ENCODE peak calls at places on chromosomes 2 and 18, in five cellular contexts. C, X, V, B and T are unnamed samples.
A peak's percentile ranks its signal among the peaks of the same experiment; 100 is the strongest.

GRCh38 chr2:75290600-75291140 is 91.3 kb upstream of the TACR1 start:
- DNase-seq in C (no peak), X (no peak), V (no peak), B (no peak), T (no peak)

GRCh38 chr18:26901020-26901419 is 35.5 kb upstream of the AQP4 start:
- DNase-seq in C (no peak), X (no peak), V (no peak), B (no peak), T (no peak)

GRCh38 chr2:13114391-13114790 is 397.7 kb downstream of the TRIB2 start:
- DNase-seq in C (no peak), X (peak; percentile 72), V (no peak), B (no peak), T (no peak)

GRCh38 chr2:24793752-24794477 is 690 bp downstream of the CENPO start:
- DNase-seq in C (peak; percentile 24), X (peak; percentile 25), V (peak; percentile 37), B (no peak), T (no peak)

GRCh38 chr2:45263147-45263546 is 253.9 kb upstream of the SIX2 start:
- DNase-seq in C (no peak), X (no peak), V (no peak), B (no peak), T (no peak)

GRCh38 chr2:156657809-156658208 is 221.6 kb downstream of the GPD2 start:
- DNase-seq in C (no peak), X (peak; percentile 57), V (no peak), B (no peak), T (no peak)

GRCh38 chr18:41942254-41942653 is 12.8 kb upstream of the PIK3C3 start:
- DNase-seq in C (no peak), X (no peak), V (no peak), B (no peak), T (no peak)

GRCh38 chr2:20229322-20230201 is 4.6 kb upstream of the SDC1 start:
- DNase-seq in C (no peak), X (no peak), V (no peak), B (no peak), T (no peak)

DNA sequence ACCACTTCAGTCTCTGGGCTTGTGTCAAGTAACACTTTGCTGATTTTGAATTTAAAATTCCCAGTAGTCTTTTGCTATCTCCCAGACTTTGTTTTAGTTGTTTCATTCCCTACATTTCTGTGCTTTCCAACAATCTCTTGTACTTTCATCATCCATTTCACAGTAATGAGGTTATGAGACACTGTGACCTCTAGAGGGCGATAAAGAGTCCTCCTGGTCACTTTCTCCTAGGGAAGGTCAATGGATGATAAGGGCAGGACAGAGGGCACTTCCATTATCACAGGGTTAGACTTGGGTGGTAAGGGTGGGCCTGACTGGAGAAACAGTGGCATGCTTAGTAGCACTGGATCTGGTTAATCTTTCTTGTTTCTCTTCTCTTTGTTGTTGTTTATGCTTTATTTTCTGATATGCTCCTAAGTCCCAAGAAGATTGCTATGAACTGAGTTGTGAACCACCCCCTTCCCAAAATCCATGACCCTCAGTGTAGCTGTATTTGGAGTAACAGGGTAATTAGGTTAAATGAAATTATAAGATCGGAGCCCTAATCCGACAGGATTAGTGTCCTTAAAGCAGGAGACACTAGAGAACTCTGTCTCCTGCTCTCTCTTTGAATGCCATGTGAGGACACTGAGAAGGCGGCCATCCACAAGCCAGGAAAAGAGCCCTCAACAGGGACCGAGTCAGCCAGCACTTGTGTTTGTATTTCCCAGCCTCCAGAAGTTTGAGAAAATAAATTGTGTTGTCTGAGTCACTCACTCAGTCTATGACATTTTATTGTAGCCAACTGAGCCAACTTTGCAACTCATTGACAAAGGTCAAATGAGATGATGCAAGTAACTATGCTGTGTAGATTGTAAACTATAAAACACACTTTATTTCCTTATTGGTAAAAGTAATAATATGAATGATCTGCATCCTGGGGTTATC is 779.2 kb downstream of the CNTNAP5 start:
- DNase-seq in C (no peak), X (peak; percentile 24), V (peak; percentile 22), B (no peak), T (no peak)
- TF ChIP-seq CTCF in C (peak; percentile 75), X (peak; percentile 47), V (peak; percentile 73), B (no peak), T (no peak)

DNA sequence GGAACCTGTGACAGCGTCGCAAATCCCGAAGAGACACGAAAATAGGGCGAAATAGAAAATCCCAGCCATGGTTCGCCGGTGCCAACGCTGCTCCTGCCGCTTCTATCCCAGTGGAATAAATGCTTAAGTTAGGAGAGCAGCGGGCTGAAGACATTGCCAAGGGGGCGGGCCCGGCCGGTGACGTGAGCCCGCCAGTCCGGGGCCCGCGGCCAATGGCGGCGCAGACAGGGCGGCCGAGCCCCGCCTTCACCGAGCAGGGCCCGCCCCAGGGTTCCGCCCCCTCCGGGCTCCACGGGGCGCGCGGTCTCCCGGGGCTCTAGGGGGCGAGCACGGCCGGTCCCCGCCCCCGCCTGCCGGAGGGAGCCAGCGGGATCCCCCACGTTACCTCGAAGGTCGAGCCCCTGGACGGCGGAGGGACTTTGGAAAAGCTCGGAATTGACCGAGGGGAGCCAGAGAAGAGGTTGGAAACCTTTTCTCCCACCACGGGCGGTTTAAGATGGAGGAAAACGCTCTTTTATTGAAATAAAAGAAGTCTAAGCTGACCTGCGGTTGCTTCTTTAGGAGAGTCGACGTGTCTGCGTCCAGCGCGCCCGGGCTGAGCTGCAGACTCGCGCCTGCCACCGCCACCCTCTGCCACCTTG is at the start of gene EPHA4:
- DNase-seq in C (peak; percentile 81), X (peak; percentile 91), V (peak; percentile 93), B (peak; percentile 81), T (peak; percentile 89)
- TF ChIP-seq CTCF in C (no peak), X (no peak), V (no peak), B (no peak), T (peak; percentile 33)

DNA sequence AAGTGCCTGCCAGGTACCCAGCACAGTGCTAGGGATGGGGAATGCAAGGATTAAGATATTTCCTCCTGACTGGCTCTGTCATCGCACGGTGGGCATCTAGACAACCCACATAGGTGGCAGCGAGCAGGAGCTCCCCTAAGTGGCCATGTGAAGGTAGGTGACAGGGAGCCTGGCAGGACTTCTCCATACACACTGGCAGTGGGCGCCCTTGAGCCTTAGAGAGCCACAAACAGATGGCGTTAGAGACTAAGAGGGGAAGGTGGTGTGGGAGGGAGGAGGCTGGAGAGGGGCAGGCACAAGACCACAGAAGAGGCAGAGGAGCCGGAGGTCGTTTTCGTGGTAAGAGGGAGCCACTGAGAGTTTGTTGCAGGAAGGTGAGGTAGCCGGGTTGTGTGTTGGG is 15.2 kb downstream of the PRELID3A start:
- DNase-seq in C (peak; percentile 36), X (no peak), V (no peak), B (no peak), T (no peak)
- TF ChIP-seq CTCF in C (no peak), X (peak; percentile 19), V (no peak), B (no peak), T (no peak)

GRCh38 chr2:40935349-40935748 is 483.5 kb upstream of the SLC8A1 start:
- DNase-seq in C (peak; percentile 19), X (no peak), V (no peak), B (no peak), T (no peak)
- TF ChIP-seq CTCF in C (no peak), X (no peak), V (no peak), B (no peak), T (no peak)

GRCh38 chr2:136119717-136120675 is 2.0 kb upstream of the CXCR4 start:
- DNase-seq in C (no peak), X (no peak), V (no peak), B (no peak), T (no peak)

GRCh38 chr2:136118819-136119716 is 1.1 kb upstream of the CXCR4 start:
- DNase-seq in C (peak; percentile 66), X (no peak), V (peak; percentile 62), B (peak; percentile 53), T (peak; percentile 64)

GRCh38 chr2:136116813-136117390 is 1.0 kb downstream of the CXCR4 start:
- DNase-seq in C (peak; percentile 29), X (no peak), V (peak; percentile 14), B (no peak), T (peak; percentile 42)

GRCh38 chr2:136117391-136117841 is 533 bp downstream of the CXCR4 start:
- DNase-seq in C (peak; percentile 41), X (peak; percentile 37), V (peak; percentile 46), B (peak; percentile 29), T (peak; percentile 48)

GRCh38 chr2:136117909-136118818 is at the start of gene CXCR4:
- DNase-seq in C (peak; percentile 90), X (peak; percentile 27), V (peak; percentile 86), B (peak; percentile 75), T (peak; percentile 80)
- TF ChIP-seq CTCF in C (no peak), X (no peak), V (no peak), B (no peak), T (no peak)

DNA sequence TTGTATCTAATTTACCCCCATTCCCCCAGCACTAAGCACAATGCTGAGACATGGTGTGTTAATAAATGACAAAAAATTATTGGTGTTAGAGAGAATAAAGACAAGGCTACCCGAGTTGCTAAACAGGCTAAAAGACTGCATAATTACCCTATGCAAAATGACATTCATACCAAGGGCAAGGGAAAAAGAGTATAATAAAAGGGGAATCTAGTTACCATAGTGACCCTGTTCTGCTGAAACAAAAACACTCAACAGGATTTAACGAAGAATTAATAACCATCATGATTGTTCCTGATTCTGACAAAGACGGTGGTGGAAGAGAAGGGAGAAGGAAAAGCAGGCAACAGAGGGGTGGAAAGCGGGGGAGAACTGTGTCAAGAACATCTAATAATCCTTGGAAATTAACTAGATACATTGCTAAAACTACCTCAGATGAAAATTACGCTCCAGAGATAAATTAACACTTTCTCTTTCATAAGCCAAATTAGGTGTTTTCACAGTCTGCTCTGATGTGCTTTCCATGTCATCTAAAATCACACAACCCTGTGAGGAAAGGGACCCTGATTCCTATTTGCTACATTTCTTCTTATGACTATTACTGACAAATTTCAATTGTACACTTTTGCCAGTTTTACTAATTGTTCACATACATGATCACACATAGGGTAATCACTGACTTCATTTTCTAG is 25.5 kb downstream of the TTR start:
- DNase-seq in C (no peak), X (no peak), V (no peak), B (no peak), T (no peak)
- TF ChIP-seq CTCF in C (no peak), X (no peak), V (no peak), B (no peak), T (no peak)